ENCODE peak calls at places on chromosomes 2 and 18, in ten cellular contexts. K, J, N, Z, Y, W, X, P, Q and T are unnamed samples.

GRCh38 chr2:186570587-186570986 is 19.3 kb upstream of the ITGAV start:
- DNase-seq in K (peak), J (peak), N (no peak), Z (peak), Y (peak), W (no peak), X (no peak), P (no peak), Q (no peak), T (peak)

GRCh38 chr18:76834379-76834778 is 12.0 kb downstream of the ZNF236 start:
- DNase-seq in K (no peak), J (no peak), N (no peak), Z (no peak), Y (no peak), W (no peak), X (no peak), P (no peak), Q (no peak), T (no peak)

GRCh38 chr2:178256382-178257053 is 62.2 kb downstream of the OSBPL6 start:
- DNase-seq in K (no peak), J (no peak), N (no peak), Z (no peak), Y (no peak), W (no peak), X (no peak), P (no peak), Q (no peak), T (no peak)

GRCh38 chr18:61736168-61736567 is 156.6 kb downstream of the RNF152 start:
- DNase-seq in K (no peak), J (no peak), N (no peak), Z (no peak), Y (no peak), W (no peak), X (no peak), P (no peak), Q (no peak), T (peak)

GRCh38 chr2:14552818-14553217 is 79.7 kb upstream of the LRATD1 start:
- DNase-seq in K (no peak), J (no peak), N (no peak), Z (no peak), Y (no peak), W (no peak), X (no peak), P (no peak), Q (no peak), T (no peak)

GRCh38 chr2:238952261-238952924 is 104.5 kb downstream of the TWIST2 start:
- DNase-seq in K (no peak), J (no peak), N (no peak), Z (no peak), Y (peak), W (no peak), X (peak), P (no peak), Q (no peak), T (no peak)

GRCh38 chr18:60413944-60414547 is 41.5 kb upstream of the MC4R start:
- DNase-seq in K (peak), J (peak), N (no peak), Z (no peak), Y (peak), W (no peak), X (no peak), P (no peak), Q (peak), T (peak)

GRCh38 chr2:69077224-69077953 is 64.4 kb downstream of the ANTXR1 start:
- DNase-seq in K (no peak), J (no peak), N (no peak), Z (no peak), Y (no peak), W (no peak), X (no peak), P (no peak), Q (no peak), T (peak)